ENCODE peak calls at places on chromosomes 13 and 19, in four cellular contexts. E is upper lobe of left lung, G is NB4, W is body of pancreas. A is an unnamed sample.

GRCh38 chr13:105925496-105925895 is 610.0 kb downstream of the EFNB2 start:
- DNase-seq in E (no peak), G (no peak), W (no peak), A (no peak)

GRCh38 chr13:39407138-39407537 is 195.9 kb downstream of the LHFPL6 start:
- DNase-seq in E (no peak), G (no peak), W (no peak), A (no peak)

GRCh38 chr13:33610471-33611015 is 207.4 kb upstream of the RFC3 start:
- DNase-seq in E (no peak), G (peak), W (no peak), A (no peak)

GRCh38 chr19:45071969-45072790 is 4.1 kb downstream of the ZNF296 start:
- DNase-seq in E (peak), G (no peak), W (no peak), A (no peak)

GRCh38 chr19:4439243-4439642 is 18.4 kb downstream of the UBXN6 start:
- DNase-seq in E (no peak), G (no peak), W (no peak), A (no peak)

GRCh38 chr13:92896842-92897241 is 329.8 kb upstream of the GPC6 start:
- DNase-seq in E (no peak), G (no peak), W (no peak), A (no peak)

GRCh38 chr13:25371158-25371557 is 616 bp upstream of the ATP8A2 start:
- DNase-seq in E (no peak), G (no peak), W (no peak), A (peak)

GRCh38 chr13:42524487-42525034 is 49.4 kb upstream of the TNFSF11 start:
- DNase-seq in E (no peak), G (no peak), W (no peak), A (no peak)

GRCh38 chr13:76385606-76386005 is 500.6 kb downstream of the KCTD12 start:
- DNase-seq in E (no peak), G (no peak), W (no peak), A (no peak)

GRCh38 chr19:54341295-54341694 is 2.3 kb upstream of the LILRA4 start:
- DNase-seq in E (no peak), G (no peak), W (no peak), A (no peak)

GRCh38 chr13:110914293-110915056 is 394 bp downstream of the ANKRD10 start:
- DNase-seq in E (peak), G (peak), W (peak), A (peak)

GRCh38 chr13:51995677-51996551 is 15.3 kb downstream of the ATP7B start:
- DNase-seq in E (peak), G (peak), W (peak), A (peak)

GRCh38 chr19:4267901-4268815 is 10.9 kb upstream of the SHD start:
- DNase-seq in E (no peak), G (no peak), W (peak), A (no peak)

GRCh38 chr13:110240943-110241342 is 66.0 kb downstream of the COL4A1 start:
- DNase-seq in E (no peak), G (no peak), W (no peak), A (no peak)

GRCh38 chr19:17113127-17113785 is 37.7 kb downstream of the MYO9B start:
- DNase-seq in E (peak), G (no peak), W (no peak), A (no peak)

GRCh38 chr13:97364031-97364430 is 69.9 kb upstream of the RAP2A start:
- DNase-seq in E (no peak), G (no peak), W (no peak), A (no peak)

GRCh38 chr13:114134111-114134943 is 1.9 kb upstream of the RASA3 start:
- DNase-seq in E (no peak), G (peak), W (no peak), A (no peak)

GRCh38 chr19:4567584-4568071 is 8.1 kb upstream of the SEMA6B start:
- DNase-seq in E (peak), G (peak), W (no peak), A (peak)

GRCh38 chr13:40306817-40307216 is 359.6 kb downstream of the FOXO1 start:
- DNase-seq in E (no peak), G (no peak), W (no peak), A (no peak)

GRCh38 chr19:19212866-19213265 is 1.1 kb downstream of the NCAN start:
- DNase-seq in E (no peak), G (no peak), W (no peak), A (no peak)

GRCh38 chr19:46659151-46660007 is 1.6 kb downstream of the DACT3 start:
- DNase-seq in E (no peak), G (peak), W (no peak), A (peak)

GRCh38 chr13:48000559-48001126 is 430 bp downstream of the SUCLA2 start:
- DNase-seq in E (peak), G (no peak), W (peak), A (no peak)

GRCh38 chr13:48004201-48004600 is 3.1 kb upstream of the SUCLA2 start:
- DNase-seq in E (no peak), G (peak), W (no peak), A (no peak)

GRCh38 chr13:47999973-48000372 is 1.1 kb downstream of the SUCLA2 start:
- DNase-seq in E (no peak), G (no peak), W (no peak), A (no peak)

GRCh38 chr13:47997384-47997783 is 3.7 kb downstream of the SUCLA2 start:
- DNase-seq in E (no peak), G (no peak), W (no peak), A (no peak)

GRCh38 chr13:48001127-48001881 is at the start of gene SUCLA2:
- DNase-seq in E (peak), G (peak), W (peak), A (peak)
- TF ChIP-seq POLR2A in E (no peak), G (peak), W (peak), A (peak)

GRCh38 chr19:1269478-1270167 is 491 bp downstream of the CIRBP start:
- DNase-seq in E (peak), G (peak), W (peak), A (peak)
- TF ChIP-seq POLR2A in E (no peak), G (no peak), W (no peak), A (peak)

DNA sequence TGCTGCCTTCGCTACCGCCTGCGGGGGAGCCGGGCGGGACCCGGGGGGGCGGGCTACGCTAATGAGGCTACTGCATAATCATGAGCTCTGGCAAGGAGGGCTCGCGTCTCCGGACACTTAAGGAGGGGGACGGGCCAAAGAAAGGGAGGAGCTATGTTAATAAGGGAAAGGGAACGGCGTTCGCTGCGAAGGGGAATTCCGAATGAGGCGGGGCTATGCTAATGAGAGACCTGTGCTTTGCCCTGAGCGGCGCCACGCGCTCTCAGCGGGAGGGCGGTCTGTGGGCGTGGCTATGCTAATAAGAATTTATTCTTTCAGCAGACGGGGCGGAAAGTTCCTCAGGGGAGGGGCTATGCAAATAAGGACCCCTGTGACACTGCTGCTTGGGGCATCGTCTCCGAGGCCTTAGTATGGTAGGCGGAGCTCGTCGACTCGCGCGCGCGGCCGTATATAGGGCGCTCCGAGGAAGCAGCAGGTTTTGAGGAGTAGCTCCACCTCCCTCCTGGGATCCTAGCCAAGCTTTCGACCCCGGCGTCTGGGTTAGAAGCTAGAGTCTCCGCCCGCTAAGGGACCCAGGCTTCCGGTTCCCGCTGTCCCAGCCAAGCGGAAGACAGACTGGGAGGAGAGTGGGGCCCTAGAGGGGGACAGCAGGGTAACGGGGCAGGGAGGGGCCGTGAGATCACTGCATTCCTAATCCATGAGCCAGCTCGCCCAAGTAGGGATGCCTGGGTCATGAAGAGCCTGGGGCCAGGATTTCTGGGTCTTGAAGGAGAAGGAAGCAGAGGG is at the start of gene RRAS:
- DNase-seq in E (peak), G (peak), W (peak), A (peak)
- TF ChIP-seq POLR2A in E (peak), G (peak), W (peak), A (peak)

GRCh38 chr19:41859618-41860418 is at the start of gene RPS19:
- DNase-seq in E (peak), G (peak), W (peak), A (peak)
- TF ChIP-seq POLR2A in E (no peak), G (peak), W (peak), A (peak)

GRCh38 chr19:49492573-49493411 is 3.4 kb upstream of the RPS11 start:
- DNase-seq in E (no peak), G (peak), W (no peak), A (no peak)
- TF ChIP-seq POLR2A in E (no peak), G (peak), W (no peak), A (peak)

GRCh38 chr19:32345261-32346207 is at the start of gene ZNF507:
- DNase-seq in E (peak), G (peak), W (peak), A (peak)
- TF ChIP-seq POLR2A in E (no peak), G (peak), W (no peak), A (peak)

GRCh38 chr19:10380311-10381102 is at the start of gene TYK2:
- DNase-seq in E (peak), G (peak), W (peak), A (peak)
- TF ChIP-seq POLR2A in E (no peak), G (peak), W (peak), A (peak)

A was measured in erythroblast.